ENCODE peak calls at places on chromosomes 6 and 20, in eight cellular contexts. H is activated CD4-positive, alpha-beta memory T cell treated with anti-CD3 and anti-CD28 coated beads for 36 hours; R is SHP77 treated with DMSO at 0.1 percent for 48 hours; O is ascending aorta; U is activated effector memory CD4-positive, alpha-beta T cell treated with Interleukin-2 at 50 U/mL for 16 hours; D is HTR-8/SVneo; M is NCI-H510A; F is body of pancreas. A is an unnamed sample.

GRCh38 chr20:35006009-35006408 is 50.3 kb downstream of the MYH7B start:
- DNase-seq in H (no peak), R (no peak), O (no peak), U (no peak), D (no peak), M (no peak), F (peak), A (no peak)

GRCh38 chr20:44622501-44623270 is 28.8 kb downstream of the ADA start:
- DNase-seq in H (no peak), R (no peak), O (no peak), U (no peak), D (no peak), M (no peak), F (no peak), A (no peak)

GRCh38 chr20:47503685-47504084 is 2.0 kb downstream of the NCOA3 start:
- DNase-seq in H (no peak), R (no peak), O (no peak), U (no peak), D (no peak), M (no peak), F (no peak), A (no peak)

GRCh38 chr6:143652840-143653239 is 24.9 kb upstream of the PHACTR2 start:
- DNase-seq in H (no peak), R (peak), O (no peak), U (no peak), D (no peak), M (no peak), F (peak), A (no peak)

GRCh38 chr6:145761584-145761983 is 26.3 kb upstream of the EPM2A start:
- DNase-seq in H (no peak), R (no peak), O (no peak), U (no peak), D (no peak), M (no peak), F (no peak), A (no peak)

GRCh38 chr6:130734161-130734560 is 93.0 kb upstream of the SMLR1 start:
- DNase-seq in H (no peak), R (no peak), O (no peak), U (no peak), D (no peak), M (no peak), F (no peak), A (no peak)

GRCh38 chr20:53677447-53678314 is 84.0 kb upstream of the ZNF217 start:
- DNase-seq in H (peak), R (no peak), O (no peak), U (no peak), D (no peak), M (no peak), F (peak), A (no peak)

GRCh38 chr6:127851197-127851596 is 49.7 kb downstream of the THEMIS start:
- DNase-seq in H (no peak), R (no peak), O (no peak), U (no peak), D (no peak), M (no peak), F (no peak), A (no peak)

GRCh38 chr20:37897008-37897548 is 5.8 kb upstream of the VSTM2L start:
- DNase-seq in H (no peak), R (no peak), O (no peak), U (no peak), D (no peak), M (no peak), F (no peak), A (no peak)

GRCh38 chr20:29690274-29690673 is 1567.2 kb upstream of the DEFB115 start:
- DNase-seq in H (no peak), R (no peak), O (no peak), U (no peak), D (no peak), M (no peak), F (no peak), A (no peak)

GRCh38 chr6:169852504-169853195 is 101.2 kb downstream of the ERMARD start:
- DNase-seq in H (no peak), R (no peak), O (no peak), U (no peak), D (no peak), M (no peak), F (no peak), A (no peak)

GRCh38 chr6:153698001-153698400 is 341.0 kb upstream of the OPRM1 start:
- DNase-seq in H (no peak), R (no peak), O (no peak), U (no peak), D (no peak), M (no peak), F (no peak), A (no peak)

GRCh38 chr20:62430871-62431447 is 3.6 kb upstream of the RBBP8NL start:
- DNase-seq in H (no peak), R (no peak), O (no peak), U (no peak), D (no peak), M (peak), F (no peak), A (no peak)

GRCh38 chr20:53034899-53035298 is 62.7 kb downstream of the TSHZ2 start:
- DNase-seq in H (peak), R (no peak), O (no peak), U (no peak), D (no peak), M (no peak), F (no peak), A (no peak)

GRCh38 chr6:133447924-133448323 is 206.8 kb downstream of the EYA4 start:
- DNase-seq in H (no peak), R (no peak), O (no peak), U (no peak), D (no peak), M (no peak), F (no peak), A (no peak)

GRCh38 chr20:61140576-61140975 is 111.5 kb upstream of the CDH4 start:
- DNase-seq in H (no peak), R (no peak), O (no peak), U (no peak), D (no peak), M (no peak), F (no peak), A (no peak)

GRCh38 chr6:129691709-129692108 is 18.3 kb downstream of the ARHGAP18 start:
- DNase-seq in H (no peak), R (no peak), O (no peak), U (no peak), D (no peak), M (no peak), F (no peak), A (no peak)

GRCh38 chr20:44692932-44693476 is 22.2 kb upstream of the CCN5 start:
- DNase-seq in H (no peak), R (no peak), O (peak), U (no peak), D (peak), M (no peak), F (peak), A (peak)

GRCh38 chr6:127464161-127464880 is 5.1 kb upstream of the KIAA0408 start:
- DNase-seq in H (no peak), R (no peak), O (no peak), U (no peak), D (no peak), M (no peak), F (no peak), A (no peak)

GRCh38 chr6:90458353-90459224 is 128.3 kb downstream of the MAP3K7 start:
- DNase-seq in H (peak), R (no peak), O (no peak), U (peak), D (no peak), M (no peak), F (no peak), A (no peak)

A was measured in ACHN.